ENCODE peak calls at places on chromosome 18, in six cellular contexts. One of them, this sample, is unnamed.

GRCh38 chr18:65721634-65722033 is 29.2 kb upstream of the CDH7 start:
- DNase-seq in MM.1S: no peak
- DNase-seq in GM23248: no peak
- DNase-seq in PC-3: no peak
- DNase-seq in neural progenitor cell: no peak
- DNase-seq in GM23338: no peak
- DNase-seq in this sample: no peak

GRCh38 chr18:25349926-25350560 is 1.9 kb downstream of the ZNF521 start:
- DNase-seq in GM23248: peak; percentile 64
- DNase-seq in GM23338: peak; percentile 68
- DNase-seq in MM.1S: peak; percentile 33
- DNase-seq in neural progenitor cell: peak; percentile 74
- DNase-seq in PC-3: no peak
- DNase-seq in this sample: no peak

GRCh38 chr18:8232791-8233190 is 376.4 kb upstream of the RAB12 start:
- DNase-seq in MM.1S: no peak
- DNase-seq in PC-3: peak; percentile 56
- DNase-seq in neural progenitor cell: no peak
- DNase-seq in GM23248: no peak
- DNase-seq in GM23338: peak; percentile 36
- DNase-seq in this sample: peak; percentile 61

GRCh38 chr18:66048404-66048803 is 297.6 kb downstream of the CDH7 start:
- DNase-seq in neural progenitor cell: no peak
- DNase-seq in MM.1S: no peak
- DNase-seq in GM23248: no peak
- DNase-seq in PC-3: peak; percentile 57
- DNase-seq in GM23338: no peak
- DNase-seq in this sample: no peak

GRCh38 chr18:70195852-70196434 is 9.5 kb downstream of the RTTN start:
- DNase-seq in MM.1S: peak; percentile 62
- DNase-seq in neural progenitor cell: peak; percentile 47
- DNase-seq in GM23248: peak; percentile 80
- DNase-seq in GM23338: peak; percentile 58
- DNase-seq in PC-3: peak; percentile 76
- DNase-seq in this sample: peak; percentile 9

GRCh38 chr18:56162316-56162715 is 476.1 kb downstream of the TXNL1 start:
- DNase-seq in GM23248: peak; percentile 12
- DNase-seq in PC-3: peak; percentile 13
- DNase-seq in neural progenitor cell: no peak
- DNase-seq in GM23338: no peak
- DNase-seq in MM.1S: no peak
- DNase-seq in this sample: no peak

GRCh38 chr18:46155652-46156051 is 51.5 kb downstream of the HAUS1 start:
- DNase-seq in GM23248: peak; percentile 95
- DNase-seq in GM23338: no peak
- DNase-seq in neural progenitor cell: no peak
- DNase-seq in MM.1S: no peak
- DNase-seq in PC-3: peak; percentile 66
- DNase-seq in this sample: peak; percentile 75

GRCh38 chr18:8003878-8004675 is 437.0 kb downstream of the PTPRM start:
- DNase-seq in GM23338: peak; percentile 35
- DNase-seq in MM.1S: no peak
- DNase-seq in PC-3: no peak
- DNase-seq in GM23248: no peak
- DNase-seq in neural progenitor cell: no peak
- DNase-seq in this sample: no peak

DNA sequence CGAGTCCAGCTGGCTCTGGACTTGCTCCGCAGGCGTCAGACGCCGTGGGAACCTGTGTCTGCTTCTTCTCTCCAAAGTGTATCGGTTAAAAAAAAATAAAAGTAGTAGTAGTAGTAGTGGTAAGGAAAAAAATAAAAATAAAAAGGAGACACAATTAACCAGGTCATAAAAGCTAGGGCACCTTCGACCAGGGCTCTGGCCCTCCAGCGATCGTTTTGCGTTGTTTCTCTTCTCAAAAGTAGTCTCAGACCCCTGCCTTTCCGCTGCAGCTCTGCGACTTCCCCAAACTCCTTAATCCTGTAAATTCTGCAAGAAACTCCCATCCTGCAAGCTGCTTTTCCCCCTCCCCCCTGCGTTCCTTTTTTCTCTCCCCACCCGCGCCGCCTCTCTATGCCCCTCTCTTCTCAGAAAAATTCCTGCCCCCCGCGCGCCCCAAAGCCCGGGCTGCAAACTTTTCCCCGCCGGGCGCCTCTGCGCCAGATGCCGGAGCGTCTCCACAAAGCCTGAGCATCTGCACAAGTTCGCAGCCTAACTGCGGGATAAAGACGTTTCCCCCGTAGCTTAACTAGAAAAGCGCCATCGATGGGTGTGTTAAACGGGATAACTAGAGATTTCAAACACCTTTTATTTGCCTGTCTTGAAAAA is 1.9 kb upstream of the SALL3 start:
- DNase-seq in GM23338: peak; percentile 60
- DNase-seq in neural progenitor cell: peak; percentile 80
- DNase-seq in GM23248: no peak
- DNase-seq in MM.1S: no peak
- DNase-seq in PC-3: no peak
- DNase-seq in this sample: no peak
- TF ChIP-seq EZH2 in GM23338: peak; percentile 79
- TF ChIP-seq EZH2 in neural progenitor cell: peak; percentile 72
- TF ChIP-seq EZH2 in GM23248: no peak
- TF ChIP-seq EZH2 in MM.1S: no peak
- TF ChIP-seq EZH2 in PC-3: no peak
- TF ChIP-seq EZH2 in this sample: no peak

GRCh38 chr18:48781041-48781989 is 169.4 kb downstream of the SMAD7 start:
- DNase-seq in GM23248: peak; percentile 83
- DNase-seq in neural progenitor cell: peak; percentile 63
- DNase-seq in PC-3: no peak
- DNase-seq in GM23338: peak; percentile 21
- DNase-seq in MM.1S: no peak
- DNase-seq in this sample: no peak
- H3K4me3 ChIP-seq in GM23248: peak overlapping the region; percentile 48
- H3K4me3 ChIP-seq in neural progenitor cell: no peak overlapping the region
- H3K4me3 ChIP-seq in PC-3: no peak overlapping the region
- H3K4me3 ChIP-seq in GM23338: no peak overlapping the region
- H3K4me3 ChIP-seq in MM.1S: no peak overlapping the region
- H3K4me3 ChIP-seq in this sample: no peak overlapping the region

GRCh38 chr18:3257627-3258120 is 4.3 kb upstream of the MYL12B start:
- DNase-seq in neural progenitor cell: no peak
- DNase-seq in MM.1S: no peak
- DNase-seq in GM23338: no peak
- DNase-seq in PC-3: no peak
- DNase-seq in GM23248: no peak
- DNase-seq in this sample: no peak
- H3F3A ChIP-seq in neural progenitor cell: peaks cover 64% of the 10 kb centered on the region
- H3F3A ChIP-seq in MM.1S: peaks cover 27% of the 10 kb centered on the region
- H3F3A ChIP-seq in GM23338: no peaks in the 10 kb centered on the region
- H3F3A ChIP-seq in PC-3: peaks cover 8% of the 10 kb centered on the region
- H3F3A ChIP-seq in GM23248: peaks cover 89% of the 10 kb centered on the region
- H3F3A ChIP-seq in this sample: peaks cover 69% of the 10 kb centered on the region

DNA sequence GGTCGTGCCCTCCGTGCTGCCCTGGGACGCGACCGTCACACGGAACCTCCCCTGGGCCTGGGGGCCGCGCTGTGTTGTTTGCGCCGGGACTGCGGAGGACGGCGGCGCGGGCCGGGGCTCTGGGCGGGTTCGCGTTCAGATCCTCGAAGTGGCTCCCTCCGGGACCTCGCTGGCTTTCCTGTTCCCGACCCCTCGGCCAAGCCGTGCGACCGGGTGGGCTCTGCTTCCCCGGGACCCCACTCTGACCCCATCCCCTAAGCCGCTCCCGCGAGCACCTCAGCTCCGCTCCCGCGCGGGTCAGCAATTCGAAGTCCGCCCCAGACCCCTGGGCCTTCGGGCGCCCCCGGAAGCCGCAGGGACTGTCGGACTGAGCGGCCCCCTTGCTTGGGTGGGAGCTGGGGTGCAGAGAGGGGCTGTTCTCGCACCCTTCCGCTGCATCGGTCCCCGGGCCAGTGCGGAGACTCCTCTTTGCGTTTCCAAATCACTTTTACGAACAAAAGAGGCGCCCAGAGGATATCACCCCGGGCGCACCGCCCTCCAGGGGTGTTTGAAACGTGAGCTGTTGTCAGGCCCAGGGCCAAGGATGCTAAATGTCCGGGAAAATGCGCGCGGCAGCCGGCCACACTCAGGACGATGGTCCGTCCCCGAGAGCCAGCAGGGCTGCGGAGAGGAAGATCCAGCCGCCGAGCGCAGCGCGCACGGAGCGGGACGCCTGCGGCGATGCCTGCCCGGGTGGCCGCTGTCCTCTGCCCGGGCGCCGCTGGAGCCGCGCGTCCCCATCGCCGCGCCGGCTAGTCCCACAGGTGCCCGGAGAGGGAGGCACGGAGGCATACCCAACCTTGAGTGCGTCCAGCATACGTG is 73.5 kb downstream of the ZCCHC2 start:
- DNase-seq in PC-3: no peak
- DNase-seq in GM23248: peak; percentile 49
- DNase-seq in neural progenitor cell: peak; percentile 55
- DNase-seq in MM.1S: no peak
- DNase-seq in GM23338: peak; percentile 62
- DNase-seq in this sample: peak; percentile 18
- TF ChIP-seq EZH2 in PC-3: no peak
- TF ChIP-seq EZH2 in GM23248: no peak
- TF ChIP-seq EZH2 in neural progenitor cell: peak; percentile 93
- TF ChIP-seq EZH2 in MM.1S: no peak
- TF ChIP-seq EZH2 in GM23338: peak; percentile 28
- TF ChIP-seq EZH2 in this sample: no peak

GRCh38 chr18:61741881-61742280 is 150.9 kb downstream of the RNF152 start:
- DNase-seq in GM23248: peak; percentile 54
- DNase-seq in MM.1S: no peak
- DNase-seq in PC-3: no peak
- DNase-seq in neural progenitor cell: no peak
- DNase-seq in GM23338: no peak
- DNase-seq in this sample: no peak

GRCh38 chr18:61736168-61736567 is 156.6 kb downstream of the RNF152 start:
- DNase-seq in GM23338: no peak
- DNase-seq in GM23248: no peak
- DNase-seq in PC-3: no peak
- DNase-seq in MM.1S: no peak
- DNase-seq in neural progenitor cell: no peak
- DNase-seq in this sample: no peak

GRCh38 chr18:61735564-61736102 is 157.2 kb downstream of the RNF152 start:
- DNase-seq in GM23248: no peak
- DNase-seq in MM.1S: no peak
- DNase-seq in PC-3: no peak
- DNase-seq in neural progenitor cell: peak; percentile 16
- DNase-seq in GM23338: no peak
- DNase-seq in this sample: no peak

GRCh38 chr18:61738042-61738441 is 154.8 kb downstream of the RNF152 start:
- DNase-seq in GM23248: no peak
- DNase-seq in MM.1S: no peak
- DNase-seq in neural progenitor cell: no peak
- DNase-seq in PC-3: no peak
- DNase-seq in GM23338: no peak
- DNase-seq in this sample: no peak

GRCh38 chr18:61738488-61738887 is 154.3 kb downstream of the RNF152 start:
- DNase-seq in PC-3: peak; percentile 9
- DNase-seq in GM23338: no peak
- DNase-seq in neural progenitor cell: no peak
- DNase-seq in GM23248: peak; percentile 69
- DNase-seq in MM.1S: no peak
- DNase-seq in this sample: no peak
- H3K4me3 ChIP-seq in PC-3: no peak overlapping the region
- H3K4me3 ChIP-seq in GM23338: no peak overlapping the region
- H3K4me3 ChIP-seq in neural progenitor cell: no peak overlapping the region
- H3K4me3 ChIP-seq in GM23248: no peak overlapping the region
- H3K4me3 ChIP-seq in MM.1S: no peak overlapping the region
- H3K4me3 ChIP-seq in this sample: no peak overlapping the region

GRCh38 chr18:58580623-58581022 is 48.3 kb downstream of the ALPK2 start:
- DNase-seq in MM.1S: no peak
- DNase-seq in GM23338: peak; percentile 81
- DNase-seq in neural progenitor cell: peak; percentile 38
- DNase-seq in PC-3: no peak
- DNase-seq in GM23248: peak; percentile 57
- DNase-seq in this sample: no peak
- H3F3A ChIP-seq in MM.1S: no peaks in the 10 kb centered on the region
- H3F3A ChIP-seq in GM23338: no peaks in the 10 kb centered on the region
- H3F3A ChIP-seq in neural progenitor cell: peaks cover 22% of the 10 kb centered on the region
- H3F3A ChIP-seq in PC-3: no peaks in the 10 kb centered on the region
- H3F3A ChIP-seq in GM23248: peaks cover 74% of the 10 kb centered on the region
- H3F3A ChIP-seq in this sample: peaks cover 25% of the 10 kb centered on the region

GRCh38 chr18:13216092-13216582 is 2.4 kb upstream of the LDLRAD4 start:
- DNase-seq in MM.1S: peak; percentile 66
- DNase-seq in GM23248: peak; percentile 74
- DNase-seq in PC-3: peak; percentile 68
- DNase-seq in neural progenitor cell: peak; percentile 75
- DNase-seq in GM23338: peak; percentile 73
- DNase-seq in this sample: no peak
- TF ChIP-seq EZH2 in MM.1S: no peak
- TF ChIP-seq EZH2 in GM23248: no peak
- TF ChIP-seq EZH2 in PC-3: no peak
- TF ChIP-seq EZH2 in neural progenitor cell: peak; percentile 22
- TF ChIP-seq EZH2 in GM23338: no peak
- TF ChIP-seq EZH2 in this sample: no peak

DNA sequence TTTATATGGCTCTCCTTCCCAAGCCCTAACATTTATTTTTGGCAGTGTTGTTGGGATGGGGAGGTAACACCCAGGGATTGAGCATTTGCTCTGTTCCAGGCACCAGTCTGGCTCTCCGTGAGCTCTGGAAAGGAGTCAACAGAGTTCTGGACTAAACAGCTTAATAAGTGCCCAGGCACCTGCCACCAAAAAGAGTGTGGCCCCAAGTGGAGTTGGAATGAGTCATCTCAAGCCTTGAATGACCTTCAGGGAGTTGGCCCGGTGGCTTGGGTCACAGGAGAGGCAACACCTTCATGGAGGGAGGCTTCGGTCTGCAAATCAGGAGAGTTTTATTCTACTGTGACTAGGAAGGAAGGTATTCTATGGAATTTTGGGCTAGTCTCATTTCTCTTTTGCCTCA is 203.2 kb downstream of the DLGAP1 start:
- DNase-seq in GM23338: no peak
- DNase-seq in GM23248: no peak
- DNase-seq in MM.1S: no peak
- DNase-seq in PC-3: no peak
- DNase-seq in neural progenitor cell: no peak
- DNase-seq in this sample: no peak
- H3K4me3 ChIP-seq in GM23338: no peak overlapping the region
- H3K4me3 ChIP-seq in GM23248: no peak overlapping the region
- H3K4me3 ChIP-seq in MM.1S: no peak overlapping the region
- H3K4me3 ChIP-seq in PC-3: no peak overlapping the region
- H3K4me3 ChIP-seq in neural progenitor cell: no peak overlapping the region
- H3K4me3 ChIP-seq in this sample: no peak overlapping the region

This sample was measured in PC-9.